ENCODE peak calls at places on chromosomes 1 and 21, in seven cellular contexts. F is heart left ventricle, N is heart right ventricle, Q is lower lobe of right lung, P is fibroblast of mammary gland, V is AG04449, D is mammary epithelial cell. U is an unnamed sample.

GRCh38 chr1:154989195-154989860 is 4.1 kb upstream of the LENEP start:
- DNase-seq in V (no peak), P (no peak), F (no peak), N (no peak), D (no peak), Q (no peak), U (no peak)

GRCh38 chr1:56516539-56517252 is 62.7 kb downstream of the PLPP3 start:
- DNase-seq in V (peak), F (no peak), D (peak), P (peak), Q (no peak), N (no peak), U (no peak)

GRCh38 chr1:156214024-156214748 is 1.4 kb downstream of the PMF1 start:
- DNase-seq in F (no peak), P (peak), N (no peak), V (no peak), D (peak), Q (no peak), U (no peak)

GRCh38 chr1:109218516-109218915 is 4.8 kb downstream of the SARS1 start:
- DNase-seq in Q (peak), F (no peak), V (no peak), D (no peak), P (no peak), N (no peak), U (no peak)

GRCh38 chr1:226547754-226548191 is 791 bp upstream of the STUM start:
- DNase-seq in Q (peak), V (peak), F (peak), N (peak), D (peak), P (peak), U (peak)

GRCh38 chr1:149844650-149845255 is 54.6 kb upstream of the BOLA1 start:
- DNase-seq in Q (no peak), D (no peak), P (no peak), F (no peak), N (no peak), V (no peak), U (no peak)

GRCh38 chr1:6342031-6342430 is 51.5 kb downstream of the ACOT7 start:
- DNase-seq in F (no peak), P (peak), Q (no peak), V (no peak), N (no peak), D (no peak), U (no peak)

GRCh38 chr21:35426484-35426883 is 377.4 kb upstream of the RUNX1 start:
- DNase-seq in N (no peak), P (no peak), Q (no peak), D (no peak), V (no peak), F (no peak), U (no peak)

GRCh38 chr1:27127419-27127818 is 27.5 kb downstream of the SLC9A1 start:
- DNase-seq in Q (no peak), V (no peak), N (no peak), D (no peak), F (no peak), P (no peak), U (no peak)

GRCh38 chr21:14115646-14116045 is 95.1 kb downstream of the LIPI start:
- DNase-seq in V (no peak), D (no peak), Q (no peak), F (no peak), P (no peak), N (no peak), U (no peak)

GRCh38 chr1:154808261-154808908 is 61.7 kb downstream of the KCNN3 start:
- DNase-seq in Q (no peak), P (no peak), D (no peak), F (peak), V (no peak), N (no peak), U (no peak)

GRCh38 chr1:23019851-23020625 is 770 bp downstream of the KDM1A start:
- DNase-seq in N (peak), F (peak), Q (peak), P (peak), V (no peak), D (peak), U (no peak)

GRCh38 chr1:179516976-179517705 is 58.6 kb downstream of the NPHS2 start:
- DNase-seq in F (no peak), V (no peak), N (no peak), Q (no peak), D (no peak), P (no peak), U (no peak)

GRCh38 chr1:207797229-207797973 is 45.5 kb downstream of the CD46 start:
- DNase-seq in N (peak), Q (peak), V (peak), P (peak), D (peak), F (peak), U (peak)

GRCh38 chr21:28375708-28376385 is 616.8 kb downstream of the LTN1 start:
- DNase-seq in V (peak), F (no peak), N (no peak), P (peak), D (no peak), Q (no peak), U (no peak)

GRCh38 chr21:23217597-23217996 is 2219.4 kb downstream of the NCAM2 start:
- DNase-seq in N (no peak), V (no peak), F (no peak), D (no peak), P (no peak), Q (no peak), U (no peak)

GRCh38 chr1:72111662-72112061 is 170.7 kb downstream of the NEGR1 start:
- DNase-seq in V (no peak), D (no peak), P (no peak), N (no peak), F (no peak), Q (no peak), U (no peak)

GRCh38 chr1:229843627-229844238 is 217.7 kb downstream of the URB2 start:
- DNase-seq in F (no peak), V (no peak), P (peak), D (peak), Q (no peak), N (peak), U (peak)

GRCh38 chr1:49229555-49229954 is 452.9 kb upstream of the BEND5 start:
- DNase-seq in Q (no peak), N (no peak), D (peak), F (no peak), P (no peak), V (no peak), U (no peak)
- H3K4me3 ChIP-seq in Q (no peak), N (no peak), D (no peak), F (no peak), P (no peak), V (no peak), U (no peak)

DNA sequence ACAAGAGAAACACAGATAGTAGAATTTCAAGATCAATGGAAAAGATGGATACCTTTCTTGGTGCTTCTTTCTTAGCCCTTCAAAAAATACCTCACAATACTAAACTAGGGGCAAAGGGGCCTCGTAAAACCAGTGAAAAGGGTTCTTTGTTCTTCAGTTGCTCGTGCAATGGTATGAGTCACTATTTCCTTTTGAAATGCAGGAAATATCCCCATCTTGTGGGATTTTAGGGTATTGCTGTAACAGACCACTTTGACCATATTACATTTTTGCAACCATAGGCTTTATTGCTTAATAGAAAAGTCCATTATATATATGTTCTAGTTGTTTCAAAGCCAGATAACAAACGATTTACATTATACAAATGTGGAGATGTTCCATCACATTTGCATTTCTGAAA is 88.7 kb upstream of the PKN2 start:
- DNase-seq in N (no peak), F (no peak), Q (no peak), V (no peak), D (peak), P (peak), U (peak)
- TF ChIP-seq CTCF in N (peak), F (no peak), Q (peak), V (no peak), D (peak), P (peak), U (peak)

DNA sequence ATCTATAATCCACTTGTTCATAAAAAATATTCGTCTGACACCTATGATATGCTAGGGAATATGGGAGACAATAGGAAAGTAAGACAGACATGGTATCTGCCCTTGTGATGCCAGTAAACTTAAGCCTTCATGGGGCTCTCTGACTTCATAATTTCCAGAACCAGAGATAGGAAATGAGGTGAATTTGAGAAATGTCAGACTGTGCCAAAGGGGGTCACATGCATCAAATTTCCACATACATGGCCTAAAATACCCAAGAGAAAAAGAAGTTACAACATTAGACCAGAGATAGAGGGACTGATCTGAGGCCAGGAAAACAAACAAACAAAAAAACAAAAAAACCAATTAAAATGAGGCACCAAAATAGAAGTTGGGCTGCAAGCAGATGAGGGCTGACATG is 75.7 kb downstream of the DISC1 start:
- DNase-seq in F (no peak), D (no peak), N (no peak), V (no peak), P (no peak), Q (no peak), U (no peak)
- H3K4me3 ChIP-seq in F (no peak), D (no peak), N (no peak), V (no peak), P (no peak), Q (no peak), U (no peak)

DNA sequence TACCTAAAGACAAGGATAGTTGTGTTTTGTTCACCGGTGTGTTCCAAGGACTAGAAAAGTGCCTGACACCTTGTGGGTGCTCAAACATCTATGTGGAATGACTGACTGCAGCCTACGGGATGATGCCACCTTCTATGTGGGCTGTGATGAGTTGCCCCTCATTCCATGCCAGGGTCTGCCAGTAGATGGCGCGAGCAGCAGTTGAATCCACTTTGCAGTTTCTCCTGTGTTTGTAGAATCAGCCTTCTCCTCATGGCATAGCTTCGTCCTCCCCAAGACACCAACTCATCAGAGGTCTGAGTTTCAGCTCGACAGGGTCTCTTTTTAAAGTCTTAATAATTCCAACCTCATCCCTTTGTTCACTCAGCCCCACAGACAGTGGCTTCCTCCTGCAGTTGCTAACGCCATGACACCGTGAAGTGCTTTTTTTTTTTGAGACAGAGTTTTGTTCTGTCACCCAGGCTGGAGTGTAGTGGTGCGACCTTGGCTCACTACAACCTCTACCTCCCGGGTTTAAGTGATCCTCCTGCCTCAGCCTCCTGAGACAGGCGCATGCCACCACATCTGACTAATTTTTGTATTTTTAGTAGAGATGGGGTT is 133.7 kb downstream of the CAPN8 start:
- DNase-seq in F (no peak), P (peak), N (no peak), D (peak), V (no peak), Q (peak), U (peak)
- TF ChIP-seq CTCF in F (peak), P (peak), N (peak), D (peak), V (peak), Q (peak), U (peak)